ENCODE peak calls at places on chromosomes 12 and 14, in six cellular contexts. One of them, this sample, is unnamed.

GRCh38 chr14:101461891-101462290 is 99.4 kb upstream of the DIO3 start:
- DNase-seq in H1: no peak
- DNase-seq in H9: no peak
- DNase-seq in neuronal stem cell: no peak
- DNase-seq in IMR-90: no peak
- DNase-seq in mesendoderm: no peak
- DNase-seq in this sample: no peak

GRCh38 chr12:102685172-102685571 is 204.8 kb upstream of the IGF1 start:
- DNase-seq in H9: no peak
- DNase-seq in H1: no peak
- DNase-seq in IMR-90: no peak
- DNase-seq in neuronal stem cell: no peak
- DNase-seq in mesendoderm: no peak
- DNase-seq in this sample: no peak

GRCh38 chr12:3225796-3226180 is 148.6 kb downstream of the TSPAN9 start:
- DNase-seq in H9: no peak
- DNase-seq in mesendoderm: no peak
- DNase-seq in neuronal stem cell: no peak
- DNase-seq in IMR-90: peak
- DNase-seq in H1: no peak
- DNase-seq in this sample: peak

GRCh38 chr12:18556081-18556645 is 181.6 kb downstream of the PLCZ1 start:
- DNase-seq in neuronal stem cell: no peak
- DNase-seq in H9: no peak
- DNase-seq in H1: no peak
- DNase-seq in mesendoderm: peak
- DNase-seq in IMR-90: peak
- DNase-seq in this sample: no peak

GRCh38 chr14:60085085-60085484 is 6.6 kb upstream of the PCNX4 start:
- DNase-seq in mesendoderm: no peak
- DNase-seq in IMR-90: peak
- DNase-seq in H9: no peak
- DNase-seq in neuronal stem cell: no peak
- DNase-seq in H1: no peak
- DNase-seq in this sample: no peak

GRCh38 chr12:89470741-89471504 is 53.7 kb downstream of the GALNT4 start:
- DNase-seq in mesendoderm: peak
- DNase-seq in IMR-90: peak
- DNase-seq in neuronal stem cell: no peak
- DNase-seq in H9: no peak
- DNase-seq in H1: no peak
- DNase-seq in this sample: peak

GRCh38 chr14:69093551-69094421 is 59.1 kb downstream of the DCAF5 start:
- DNase-seq in H1: no peak
- DNase-seq in neuronal stem cell: no peak
- DNase-seq in IMR-90: peak
- DNase-seq in H9: no peak
- DNase-seq in mesendoderm: peak
- DNase-seq in this sample: peak

GRCh38 chr14:105195533-105196227 is 14.6 kb upstream of the NUDT14 start:
- DNase-seq in IMR-90: no peak
- DNase-seq in H1: no peak
- DNase-seq in mesendoderm: peak
- DNase-seq in neuronal stem cell: peak
- DNase-seq in H9: no peak
- DNase-seq in this sample: no peak

GRCh38 chr12:49121047-49121696 is 10.0 kb downstream of the TUBA1B start:
- DNase-seq in H1: peak
- DNase-seq in neuronal stem cell: peak
- DNase-seq in IMR-90: peak
- DNase-seq in H9: peak
- DNase-seq in mesendoderm: peak
- DNase-seq in this sample: peak

GRCh38 chr12:49410833-49411232 is 43.6 kb downstream of the SPATS2 start:
- DNase-seq in mesendoderm: no peak
- DNase-seq in neuronal stem cell: no peak
- DNase-seq in H9: no peak
- DNase-seq in H1: no peak
- DNase-seq in IMR-90: no peak
- DNase-seq in this sample: no peak

GRCh38 chr14:96929969-96930368 is 132.8 kb downstream of the VRK1 start:
- DNase-seq in H9: no peak
- DNase-seq in mesendoderm: no peak
- DNase-seq in IMR-90: no peak
- DNase-seq in neuronal stem cell: no peak
- DNase-seq in H1: no peak
- DNase-seq in this sample: no peak

GRCh38 chr12:59719701-59720100 is 123.9 kb downstream of the SLC16A7 start:
- DNase-seq in mesendoderm: no peak
- DNase-seq in IMR-90: no peak
- DNase-seq in H1: no peak
- DNase-seq in neuronal stem cell: no peak
- DNase-seq in H9: no peak
- DNase-seq in this sample: no peak

DNA sequence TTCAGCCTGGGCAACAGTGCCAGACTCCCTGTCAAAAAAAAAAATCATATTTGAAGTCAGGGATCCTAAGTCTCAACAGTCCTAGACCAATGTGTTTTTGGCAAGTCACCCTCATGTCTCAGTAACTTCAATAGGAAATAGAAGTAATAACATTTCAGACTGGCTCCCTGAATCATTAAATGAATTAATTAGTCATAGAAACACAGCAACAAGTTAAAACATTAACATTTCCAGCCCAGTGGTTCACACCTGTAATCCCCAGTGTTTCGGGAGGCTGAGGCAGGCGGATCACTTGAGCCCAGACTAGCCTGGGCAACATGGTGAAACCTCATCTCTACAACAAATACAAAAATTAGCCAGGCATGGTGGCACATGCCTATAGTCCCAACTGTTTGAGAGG is 125.2 kb downstream of the GTF2A1 start:
- DNase-seq in neuronal stem cell: no peak
- DNase-seq in mesendoderm: no peak
- DNase-seq in H9: no peak
- DNase-seq in H1: no peak
- DNase-seq in IMR-90: no peak
- DNase-seq in this sample: no peak
- H2BK15ac ChIP-seq in neuronal stem cell: no peak
- H2BK15ac ChIP-seq in mesendoderm: no peak
- H2BK15ac ChIP-seq in H9: no peak
- H2BK15ac ChIP-seq in H1: no peak
- H2BK15ac ChIP-seq in IMR-90: no peak
- H2BK15ac ChIP-seq in this sample: no peak

DNA sequence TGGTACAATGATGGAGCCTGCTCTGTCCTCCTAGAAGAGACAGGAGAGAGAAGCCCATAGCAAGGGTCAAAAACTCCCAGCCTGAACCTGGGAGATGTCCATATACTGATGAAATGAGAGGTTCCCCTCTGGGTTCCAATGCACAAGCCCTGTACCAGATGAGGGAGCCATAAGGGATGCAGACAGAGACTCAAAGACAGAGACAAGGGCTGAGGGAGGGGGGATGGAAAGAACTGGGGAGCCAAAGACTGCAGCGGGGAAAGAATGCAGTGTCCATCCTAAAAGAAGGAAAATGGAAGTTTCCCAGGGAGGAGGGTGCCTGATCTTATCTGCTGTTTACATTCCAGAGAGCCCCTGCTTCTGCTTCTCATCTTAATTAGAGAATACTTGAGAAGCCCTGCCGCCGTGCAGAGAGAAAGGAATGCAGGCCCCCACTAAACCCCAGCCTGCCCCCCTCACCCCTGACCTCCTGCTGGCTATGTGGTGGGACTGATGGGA is 27.7 kb downstream of the KRT18 start:
- DNase-seq in IMR-90: peak
- DNase-seq in mesendoderm: peak
- DNase-seq in H9: no peak
- DNase-seq in H1: no peak
- DNase-seq in neuronal stem cell: no peak
- DNase-seq in this sample: peak
- H2AK5ac ChIP-seq in IMR-90: peak
- H2AK5ac ChIP-seq in mesendoderm: peak
- H2AK5ac ChIP-seq in H9: no peak
- H2AK5ac ChIP-seq in H1: no peak
- H2AK5ac ChIP-seq in neuronal stem cell: no peak
- H2AK5ac ChIP-seq in this sample: no peak

GRCh38 chr14:39140170-39140569 is 26.0 kb downstream of the GEMIN2 start:
- DNase-seq in IMR-90: no peak
- DNase-seq in neuronal stem cell: no peak
- DNase-seq in H9: peak
- DNase-seq in mesendoderm: peak
- DNase-seq in H1: peak
- DNase-seq in this sample: no peak

GRCh38 chr14:39145266-39145966 is 24.7 kb downstream of the TRAPPC6B start:
- DNase-seq in neuronal stem cell: no peak
- DNase-seq in H9: no peak
- DNase-seq in mesendoderm: no peak
- DNase-seq in H1: no peak
- DNase-seq in IMR-90: no peak
- DNase-seq in this sample: no peak
- H2BK15ac ChIP-seq in neuronal stem cell: no peak
- H2BK15ac ChIP-seq in H9: no peak
- H2BK15ac ChIP-seq in mesendoderm: no peak
- H2BK15ac ChIP-seq in H1: no peak
- H2BK15ac ChIP-seq in IMR-90: no peak
- H2BK15ac ChIP-seq in this sample: no peak

GRCh38 chr14:89231426-89232113 is 185.5 kb downstream of the FOXN3 start:
- DNase-seq in H1: no peak
- DNase-seq in mesendoderm: no peak
- DNase-seq in IMR-90: no peak
- DNase-seq in neuronal stem cell: no peak
- DNase-seq in H9: no peak
- DNase-seq in this sample: no peak
- H2AK5ac ChIP-seq in H1: no peak
- H2AK5ac ChIP-seq in mesendoderm: no peak
- H2AK5ac ChIP-seq in IMR-90: no peak
- H2AK5ac ChIP-seq in neuronal stem cell: no peak
- H2AK5ac ChIP-seq in H9: no peak
- H2AK5ac ChIP-seq in this sample: no peak

GRCh38 chr12:108004368-108004767 is 124.7 kb upstream of the WSCD2 start:
- DNase-seq in IMR-90: no peak
- DNase-seq in H1: no peak
- DNase-seq in mesendoderm: peak
- DNase-seq in H9: peak
- DNase-seq in neuronal stem cell: peak
- DNase-seq in this sample: no peak

GRCh38 chr12:108009442-108009841 is 119.6 kb upstream of the WSCD2 start:
- DNase-seq in neuronal stem cell: no peak
- DNase-seq in H1: no peak
- DNase-seq in IMR-90: no peak
- DNase-seq in mesendoderm: no peak
- DNase-seq in H9: no peak
- DNase-seq in this sample: no peak

GRCh38 chr12:108008163-108008562 is 120.9 kb upstream of the WSCD2 start:
- DNase-seq in IMR-90: no peak
- DNase-seq in neuronal stem cell: no peak
- DNase-seq in mesendoderm: no peak
- DNase-seq in H1: no peak
- DNase-seq in H9: no peak
- DNase-seq in this sample: no peak
- H2BK15ac ChIP-seq in IMR-90: no peak
- H2BK15ac ChIP-seq in neuronal stem cell: no peak
- H2BK15ac ChIP-seq in mesendoderm: no peak
- H2BK15ac ChIP-seq in H1: no peak
- H2BK15ac ChIP-seq in H9: no peak
- H2BK15ac ChIP-seq in this sample: no peak

GRCh38 chr14:65470404-65470880 is 57.9 kb downstream of the FUT8 start:
- DNase-seq in H1: no peak
- DNase-seq in H9: peak
- DNase-seq in mesendoderm: no peak
- DNase-seq in neuronal stem cell: no peak
- DNase-seq in IMR-90: no peak
- DNase-seq in this sample: no peak
- H2AK5ac ChIP-seq in H1: no peak
- H2AK5ac ChIP-seq in H9: no peak
- H2AK5ac ChIP-seq in mesendoderm: no peak
- H2AK5ac ChIP-seq in neuronal stem cell: peak
- H2AK5ac ChIP-seq in IMR-90: no peak
- H2AK5ac ChIP-seq in this sample: no peak

GRCh38 chr12:29589271-29589670 is 91.8 kb upstream of the OVCH1 start:
- DNase-seq in mesendoderm: no peak
- DNase-seq in H9: no peak
- DNase-seq in H1: no peak
- DNase-seq in neuronal stem cell: no peak
- DNase-seq in IMR-90: peak
- DNase-seq in this sample: no peak
- H2BK15ac ChIP-seq in mesendoderm: no peak
- H2BK15ac ChIP-seq in H9: no peak
- H2BK15ac ChIP-seq in H1: no peak
- H2BK15ac ChIP-seq in neuronal stem cell: no peak
- H2BK15ac ChIP-seq in IMR-90: peak
- H2BK15ac ChIP-seq in this sample: no peak

DNA sequence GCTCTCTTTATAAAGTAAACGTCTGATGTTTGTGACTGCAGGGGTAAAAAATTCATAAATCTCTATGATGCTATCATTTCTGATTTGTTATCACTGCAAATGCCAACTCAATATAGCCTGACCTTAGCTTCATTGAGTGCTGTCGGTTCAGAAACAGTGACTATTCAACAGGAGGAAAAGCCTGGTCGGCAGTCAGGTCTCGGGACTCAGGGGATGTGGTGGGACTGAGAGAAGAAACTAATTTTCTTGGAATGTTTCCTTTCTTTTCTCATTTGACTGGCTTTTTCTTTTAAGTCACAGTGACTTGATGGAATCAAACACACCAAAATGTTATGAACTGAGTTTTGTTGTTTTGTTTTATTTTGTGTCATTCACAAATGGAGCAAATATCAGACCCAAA is 5.8 kb upstream of the RMST start:
- DNase-seq in neuronal stem cell: no peak
- DNase-seq in H1: no peak
- DNase-seq in IMR-90: no peak
- DNase-seq in H9: no peak
- DNase-seq in mesendoderm: no peak
- DNase-seq in this sample: no peak
- H2AK5ac ChIP-seq in neuronal stem cell: no peak
- H2AK5ac ChIP-seq in H1: no peak
- H2AK5ac ChIP-seq in IMR-90: no peak
- H2AK5ac ChIP-seq in H9: no peak
- H2AK5ac ChIP-seq in mesendoderm: no peak
- H2AK5ac ChIP-seq in this sample: no peak

GRCh38 chr12:138898-139534 is 72.4 kb downstream of the IQSEC3 start:
- DNase-seq in neuronal stem cell: no peak
- DNase-seq in H1: no peak
- DNase-seq in IMR-90: peak
- DNase-seq in H9: peak
- DNase-seq in mesendoderm: peak
- DNase-seq in this sample: no peak
- H2BK15ac ChIP-seq in neuronal stem cell: peak
- H2BK15ac ChIP-seq in H1: peak
- H2BK15ac ChIP-seq in IMR-90: no peak
- H2BK15ac ChIP-seq in H9: no peak
- H2BK15ac ChIP-seq in mesendoderm: no peak
- H2BK15ac ChIP-seq in this sample: no peak

This sample was measured in mesenchymal stem cell.